ENCODE peak calls at places on chromosome 15, in ten cellular contexts. P, R, W, L, T, J, H, V, A and I are unnamed samples.

GRCh38 chr15:47384316-47384715 is 333.0 kb upstream of the SEMA6D start:
- DNase-seq in W (peak), R (peak), J (no peak), P (peak), T (peak), A (no peak), V (no peak), H (no peak), L (no peak), I (peak)

GRCh38 chr15:27587810-27588209 is 511.3 kb downstream of the OCA2 start:
- DNase-seq in P (no peak), J (no peak), L (no peak), H (no peak), W (no peak), R (no peak), V (no peak), A (no peak), T (no peak), I (no peak)

GRCh38 chr15:41969851-41970431 is 2.4 kb downstream of the EHD4 start:
- DNase-seq in P (no peak), V (peak), W (no peak), H (no peak), T (no peak), L (peak), A (peak), J (no peak), R (no peak), I (no peak)

GRCh38 chr15:37104413-37105392 is 4.4 kb upstream of the MEIS2 start:
- DNase-seq in J (no peak), L (no peak), P (no peak), A (no peak), T (no peak), H (no peak), R (no peak), W (no peak), V (no peak), I (no peak)

GRCh38 chr15:79811406-79812405 is 85.1 kb downstream of the MTHFS start:
- DNase-seq in R (peak), T (peak), H (no peak), L (no peak), P (no peak), V (no peak), J (no peak), W (peak), A (no peak), I (peak)

GRCh38 chr15:91566116-91566515 is 287.4 kb upstream of the SLCO3A1 start:
- DNase-seq in J (no peak), L (no peak), V (no peak), A (no peak), T (no peak), P (no peak), R (no peak), H (no peak), W (no peak), I (no peak)

GRCh38 chr15:76418352-76419140 is 82.0 kb downstream of the ISL2 start:
- DNase-seq in A (no peak), V (no peak), H (no peak), L (no peak), R (no peak), J (no peak), W (no peak), T (no peak), P (no peak), I (no peak)

GRCh38 chr15:70461017-70461416 is 302.3 kb downstream of the UACA start:
- DNase-seq in T (no peak), L (no peak), H (no peak), A (no peak), R (no peak), P (no peak), V (no peak), J (no peak), W (no peak), I (no peak)

GRCh38 chr15:99264125-99264524 is 12.8 kb downstream of the LRRC28 start:
- DNase-seq in T (no peak), V (no peak), L (no peak), W (no peak), P (no peak), A (no peak), H (no peak), R (no peak), J (no peak), I (no peak)

GRCh38 chr15:23415321-23415865 is 31.6 kb downstream of the GOLGA6L2 start:
- DNase-seq in J (no peak), P (no peak), A (no peak), W (no peak), V (no peak), H (no peak), L (no peak), R (no peak), T (no peak), I (no peak)